ENCODE peak calls at places on chromosome 11, in eight cellular contexts. One of them, this sample, is unnamed.

GRCh38 chr11:78926633-78927347 is 352.1 kb upstream of the NARS2 start:
- DNase-seq in HT1080: peak
- DNase-seq in activated CD8-positive, alpha-beta T cell treated with anti-CD3 and anti-CD28 coated beads, Interleukin-2, amount 10 ng/mL, durations not matched to agents 7 days and 5 days: no peak
- DNase-seq in NCI-H1436: no peak
- DNase-seq in brain microvascular endothelial cell: no peak
- DNase-seq in memory B cell: no peak
- DNase-seq in HEK293T: no peak
- DNase-seq in AG04450: peak
- DNase-seq in this sample: no peak

GRCh38 chr11:123674297-123674696 is 19.9 kb upstream of the SCN3B start:
- DNase-seq in HT1080: no peak
- DNase-seq in memory B cell: no peak
- DNase-seq in AG04450: no peak
- DNase-seq in HEK293T: no peak
- DNase-seq in activated CD8-positive, alpha-beta T cell treated with anti-CD3 and anti-CD28 coated beads, Interleukin-2, amount 10 ng/mL, durations not matched to agents 7 days and 5 days: no peak
- DNase-seq in brain microvascular endothelial cell: no peak
- DNase-seq in NCI-H1436: no peak
- DNase-seq in this sample: no peak

GRCh38 chr11:19259487-19260345 is 19.0 kb upstream of the E2F8 start:
- DNase-seq in AG04450: peak
- DNase-seq in activated CD8-positive, alpha-beta T cell treated with anti-CD3 and anti-CD28 coated beads, Interleukin-2, amount 10 ng/mL, durations not matched to agents 7 days and 5 days: peak
- DNase-seq in HT1080: peak
- DNase-seq in HEK293T: peak
- DNase-seq in NCI-H1436: peak
- DNase-seq in memory B cell: peak
- DNase-seq in brain microvascular endothelial cell: peak
- DNase-seq in this sample: peak

GRCh38 chr11:46247664-46248063 is 29.8 kb upstream of the CREB3L1 start:
- DNase-seq in activated CD8-positive, alpha-beta T cell treated with anti-CD3 and anti-CD28 coated beads, Interleukin-2, amount 10 ng/mL, durations not matched to agents 7 days and 5 days: peak
- DNase-seq in AG04450: no peak
- DNase-seq in brain microvascular endothelial cell: peak
- DNase-seq in HT1080: peak
- DNase-seq in memory B cell: no peak
- DNase-seq in HEK293T: no peak
- DNase-seq in NCI-H1436: peak
- DNase-seq in this sample: peak

GRCh38 chr11:45152740-45153595 is 6.5 kb downstream of the PRDM11 start:
- DNase-seq in HT1080: no peak
- DNase-seq in AG04450: no peak
- DNase-seq in NCI-H1436: no peak
- DNase-seq in HEK293T: no peak
- DNase-seq in activated CD8-positive, alpha-beta T cell treated with anti-CD3 and anti-CD28 coated beads, Interleukin-2, amount 10 ng/mL, durations not matched to agents 7 days and 5 days: no peak
- DNase-seq in brain microvascular endothelial cell: no peak
- DNase-seq in memory B cell: no peak
- DNase-seq in this sample: no peak

GRCh38 chr11:16817321-16817720 is 78.9 kb downstream of the C11orf58 start:
- DNase-seq in brain microvascular endothelial cell: no peak
- DNase-seq in HEK293T: no peak
- DNase-seq in HT1080: no peak
- DNase-seq in activated CD8-positive, alpha-beta T cell treated with anti-CD3 and anti-CD28 coated beads, Interleukin-2, amount 10 ng/mL, durations not matched to agents 7 days and 5 days: no peak
- DNase-seq in AG04450: no peak
- DNase-seq in memory B cell: no peak
- DNase-seq in NCI-H1436: no peak
- DNase-seq in this sample: no peak

GRCh38 chr11:3091846-3092602 is 34.8 kb upstream of the CARS1 start:
- DNase-seq in brain microvascular endothelial cell: peak
- DNase-seq in HT1080: peak
- DNase-seq in activated CD8-positive, alpha-beta T cell treated with anti-CD3 and anti-CD28 coated beads, Interleukin-2, amount 10 ng/mL, durations not matched to agents 7 days and 5 days: peak
- DNase-seq in HEK293T: peak
- DNase-seq in memory B cell: peak
- DNase-seq in AG04450: no peak
- DNase-seq in NCI-H1436: peak
- DNase-seq in this sample: peak

GRCh38 chr11:23555085-23555484 is 694.8 kb upstream of the CCDC179 start:
- DNase-seq in NCI-H1436: no peak
- DNase-seq in AG04450: no peak
- DNase-seq in activated CD8-positive, alpha-beta T cell treated with anti-CD3 and anti-CD28 coated beads, Interleukin-2, amount 10 ng/mL, durations not matched to agents 7 days and 5 days: no peak
- DNase-seq in brain microvascular endothelial cell: peak
- DNase-seq in HT1080: peak
- DNase-seq in memory B cell: no peak
- DNase-seq in HEK293T: no peak
- DNase-seq in this sample: no peak

GRCh38 chr11:86162257-86162656 is 82.3 kb upstream of the EED start:
- DNase-seq in NCI-H1436: no peak
- DNase-seq in activated CD8-positive, alpha-beta T cell treated with anti-CD3 and anti-CD28 coated beads, Interleukin-2, amount 10 ng/mL, durations not matched to agents 7 days and 5 days: no peak
- DNase-seq in HEK293T: no peak
- DNase-seq in brain microvascular endothelial cell: peak
- DNase-seq in HT1080: peak
- DNase-seq in AG04450: peak
- DNase-seq in memory B cell: no peak
- DNase-seq in this sample: peak

GRCh38 chr11:64537876-64538275 is 53.1 kb upstream of the SLC22A12 start:
- DNase-seq in NCI-H1436: no peak
- DNase-seq in HEK293T: no peak
- DNase-seq in HT1080: no peak
- DNase-seq in brain microvascular endothelial cell: no peak
- DNase-seq in memory B cell: no peak
- DNase-seq in AG04450: no peak
- DNase-seq in activated CD8-positive, alpha-beta T cell treated with anti-CD3 and anti-CD28 coated beads, Interleukin-2, amount 10 ng/mL, durations not matched to agents 7 days and 5 days: no peak
- DNase-seq in this sample: no peak

GRCh38 chr11:2709429-2709828 is 9.6 kb upstream of the KCNQ1OT1 start:
- DNase-seq in HT1080: no peak
- DNase-seq in AG04450: no peak
- DNase-seq in activated CD8-positive, alpha-beta T cell treated with anti-CD3 and anti-CD28 coated beads, Interleukin-2, amount 10 ng/mL, durations not matched to agents 7 days and 5 days: no peak
- DNase-seq in brain microvascular endothelial cell: peak
- DNase-seq in memory B cell: no peak
- DNase-seq in NCI-H1436: no peak
- DNase-seq in HEK293T: no peak
- DNase-seq in this sample: no peak

GRCh38 chr11:40537734-40538133 is 921.7 kb downstream of the LRRC4C start:
- DNase-seq in brain microvascular endothelial cell: no peak
- DNase-seq in memory B cell: no peak
- DNase-seq in NCI-H1436: no peak
- DNase-seq in AG04450: no peak
- DNase-seq in activated CD8-positive, alpha-beta T cell treated with anti-CD3 and anti-CD28 coated beads, Interleukin-2, amount 10 ng/mL, durations not matched to agents 7 days and 5 days: no peak
- DNase-seq in HT1080: no peak
- DNase-seq in HEK293T: no peak
- DNase-seq in this sample: no peak

GRCh38 chr11:64590763-64591221 is at the start of gene SLC22A12:
- DNase-seq in AG04450: no peak
- DNase-seq in memory B cell: no peak
- DNase-seq in activated CD8-positive, alpha-beta T cell treated with anti-CD3 and anti-CD28 coated beads, Interleukin-2, amount 10 ng/mL, durations not matched to agents 7 days and 5 days: no peak
- DNase-seq in NCI-H1436: no peak
- DNase-seq in brain microvascular endothelial cell: no peak
- DNase-seq in HT1080: no peak
- DNase-seq in HEK293T: no peak
- DNase-seq in this sample: no peak

GRCh38 chr11:103024086-103024485 is 67.9 kb downstream of the DCUN1D5 start:
- DNase-seq in HEK293T: no peak
- DNase-seq in memory B cell: no peak
- DNase-seq in HT1080: no peak
- DNase-seq in NCI-H1436: no peak
- DNase-seq in brain microvascular endothelial cell: no peak
- DNase-seq in activated CD8-positive, alpha-beta T cell treated with anti-CD3 and anti-CD28 coated beads, Interleukin-2, amount 10 ng/mL, durations not matched to agents 7 days and 5 days: no peak
- DNase-seq in AG04450: no peak
- DNase-seq in this sample: no peak

GRCh38 chr11:110088535-110089344 is 4.5 kb upstream of the ZC3H12C start:
- DNase-seq in HT1080: no peak
- DNase-seq in NCI-H1436: no peak
- DNase-seq in HEK293T: no peak
- DNase-seq in AG04450: no peak
- DNase-seq in activated CD8-positive, alpha-beta T cell treated with anti-CD3 and anti-CD28 coated beads, Interleukin-2, amount 10 ng/mL, durations not matched to agents 7 days and 5 days: no peak
- DNase-seq in memory B cell: no peak
- DNase-seq in brain microvascular endothelial cell: no peak
- DNase-seq in this sample: no peak

GRCh38 chr11:20397281-20397680 is 9.8 kb downstream of the PRMT3 start:
- DNase-seq in HEK293T: peak
- DNase-seq in HT1080: peak
- DNase-seq in memory B cell: no peak
- DNase-seq in NCI-H1436: peak
- DNase-seq in activated CD8-positive, alpha-beta T cell treated with anti-CD3 and anti-CD28 coated beads, Interleukin-2, amount 10 ng/mL, durations not matched to agents 7 days and 5 days: peak
- DNase-seq in brain microvascular endothelial cell: peak
- DNase-seq in AG04450: peak
- DNase-seq in this sample: peak

GRCh38 chr11:72240461-72241289 is 3.3 kb downstream of the PHOX2A start:
- DNase-seq in activated CD8-positive, alpha-beta T cell treated with anti-CD3 and anti-CD28 coated beads, Interleukin-2, amount 10 ng/mL, durations not matched to agents 7 days and 5 days: no peak
- DNase-seq in HEK293T: no peak
- DNase-seq in AG04450: no peak
- DNase-seq in HT1080: no peak
- DNase-seq in memory B cell: no peak
- DNase-seq in brain microvascular endothelial cell: no peak
- DNase-seq in NCI-H1436: no peak
- DNase-seq in this sample: no peak

GRCh38 chr11:127816959-127817358 is 770.4 kb downstream of the ETS1 start:
- DNase-seq in memory B cell: no peak
- DNase-seq in HEK293T: no peak
- DNase-seq in HT1080: peak
- DNase-seq in activated CD8-positive, alpha-beta T cell treated with anti-CD3 and anti-CD28 coated beads, Interleukin-2, amount 10 ng/mL, durations not matched to agents 7 days and 5 days: no peak
- DNase-seq in NCI-H1436: no peak
- DNase-seq in brain microvascular endothelial cell: no peak
- DNase-seq in AG04450: no peak
- DNase-seq in this sample: no peak

GRCh38 chr11:57458410-57459111 is 1.8 kb upstream of the RTN4RL2 start:
- DNase-seq in HT1080: no peak
- DNase-seq in NCI-H1436: peak
- DNase-seq in AG04450: no peak
- DNase-seq in HEK293T: peak
- DNase-seq in memory B cell: peak
- DNase-seq in activated CD8-positive, alpha-beta T cell treated with anti-CD3 and anti-CD28 coated beads, Interleukin-2, amount 10 ng/mL, durations not matched to agents 7 days and 5 days: peak
- DNase-seq in brain microvascular endothelial cell: peak
- DNase-seq in this sample: no peak